ENCODE peak calls at places on chromosomes 13 and 19, in ten cellular contexts. U is ovary; A is hepatic stellate cell; M is stimulated activated CD8-positive, alpha-beta memory T cell treated with anti-CD3 and anti-CD28 coated beads, Interleukin-15, amount 100 ng/mL, for 24 hours; W is left cardiac atrium; E is cardiac fibroblast; T is GM12864; L is B cell; K is naive thymus-derived CD8-positive, alpha-beta T cell; C is memory B cell. P is an unnamed sample.

GRCh38 chr13:52869050-52869449 is 20.6 kb upstream of the PCDH8 start:
- DNase-seq in L (no peak), K (no peak), W (no peak), T (no peak), E (no peak), U (no peak), C (no peak), M (no peak), A (no peak), P (no peak)

GRCh38 chr19:39178296-39179006 is 18.3 kb upstream of the NCCRP1 start:
- DNase-seq in T (no peak), L (no peak), M (no peak), A (no peak), W (no peak), K (no peak), C (no peak), U (no peak), E (no peak), P (no peak)

GRCh38 chr19:10699650-10700335 is 1.4 kb upstream of the QTRT1 start:
- DNase-seq in U (no peak), A (peak), W (no peak), T (no peak), M (peak), K (peak), C (peak), E (peak), L (peak), P (peak)

GRCh38 chr19:15296353-15296752 is 36.0 kb downstream of the BRD4 start:
- DNase-seq in K (no peak), C (no peak), T (no peak), W (peak), E (no peak), M (no peak), L (no peak), A (no peak), U (no peak), P (no peak)

GRCh38 chr13:51148223-51148951 is 37.3 kb upstream of the C13orf42 start:
- DNase-seq in W (no peak), E (no peak), C (no peak), M (no peak), U (no peak), K (no peak), T (no peak), L (no peak), A (no peak), P (no peak)

GRCh38 chr19:8131517-8131916 is 17.9 kb downstream of the FBN3 start:
- DNase-seq in A (no peak), L (no peak), T (no peak), M (no peak), U (no peak), W (no peak), K (no peak), C (no peak), E (no peak), P (no peak)

GRCh38 chr13:67343777-67344176 is 113.6 kb upstream of the PCDH9 start:
- DNase-seq in W (no peak), C (no peak), L (no peak), M (no peak), T (no peak), E (no peak), U (no peak), K (no peak), A (no peak), P (no peak)

GRCh38 chr13:111371211-111371610 is 50.8 kb downstream of the TEX29 start:
- DNase-seq in U (no peak), E (peak), C (no peak), A (no peak), K (no peak), W (no peak), L (no peak), M (no peak), T (no peak), P (no peak)

GRCh38 chr19:17496337-17496997 is 15.0 kb upstream of the PGLS start:
- DNase-seq in A (peak), W (peak), T (peak), K (peak), L (peak), U (peak), C (peak), M (peak), E (peak), P (peak)

GRCh38 chr19:4800591-4801081 is 9.1 kb downstream of the FEM1A start:
- DNase-seq in E (no peak), W (no peak), M (no peak), T (no peak), K (no peak), C (no peak), U (no peak), A (no peak), L (no peak), P (no peak)

GRCh38 chr19:28961772-28962500 is 251.0 kb downstream of the UQCRFS1 start:
- DNase-seq in A (peak), W (no peak), C (no peak), U (no peak), T (no peak), L (no peak), E (peak), M (no peak), K (no peak), P (no peak)

GRCh38 chr13:59450218-59450617 is 713.5 kb downstream of the DIAPH3 start:
- DNase-seq in E (no peak), U (no peak), T (no peak), M (no peak), C (no peak), L (no peak), W (no peak), A (no peak), K (no peak), P (no peak)

GRCh38 chr13:91123456-91124127 is 223.9 kb upstream of the MIR17HG start:
- DNase-seq in C (no peak), M (no peak), A (no peak), L (no peak), U (no peak), W (no peak), T (no peak), E (no peak), K (no peak), P (no peak)

GRCh38 chr19:1261512-1261862 is 7.6 kb upstream of the CIRBP start:
- DNase-seq in K (no peak), U (peak), W (no peak), C (peak), T (no peak), L (peak), M (no peak), A (no peak), E (no peak), P (no peak)

GRCh38 chr13:41541142-41541938 is 84.0 kb downstream of the RGCC start:
- DNase-seq in M (no peak), K (no peak), A (no peak), E (no peak), C (no peak), W (no peak), T (no peak), U (no peak), L (no peak), P (no peak)

GRCh38 chr19:9130965-9131364 is 4.2 kb upstream of the OR7G3 start:
- DNase-seq in L (peak), C (no peak), K (no peak), T (no peak), A (no peak), E (no peak), U (no peak), W (no peak), M (no peak), P (no peak)

GRCh38 chr19:3692141-3693029 is 7.9 kb downstream of the PIP5K1C start:
- DNase-seq in K (peak), T (no peak), E (no peak), A (peak), L (peak), C (peak), U (peak), W (no peak), M (peak), P (peak)

GRCh38 chr13:108917581-108917980 is 288.2 kb downstream of the MYO16 start:
- DNase-seq in L (no peak), A (no peak), E (peak), C (no peak), K (no peak), W (no peak), U (no peak), M (no peak), T (no peak), P (no peak)

GRCh38 chr19:55622242-55622969 is 2.0 kb downstream of the ZNF784 start:
- DNase-seq in C (no peak), A (no peak), K (no peak), U (peak), W (no peak), T (no peak), M (no peak), L (no peak), E (no peak), P (no peak)

GRCh38 chr19:771332-771785 is 20.4 kb downstream of the MISP start:
- DNase-seq in T (no peak), A (peak), K (no peak), C (peak), W (no peak), E (peak), L (peak), U (no peak), M (no peak), P (no peak)

GRCh38 chr13:23202383-23202782 is 21.6 kb downstream of the SGCG start:
- DNase-seq in E (no peak), T (no peak), L (no peak), U (no peak), K (no peak), A (no peak), C (no peak), W (no peak), M (no peak), P (no peak)

GRCh38 chr19:55635334-55635717 is 5.5 kb upstream of the ZNF580 start:
- DNase-seq in T (no peak), C (no peak), U (peak), A (no peak), W (no peak), E (no peak), M (no peak), L (peak), K (no peak), P (no peak)

GRCh38 chr19:55160128-55160985 is 2.8 kb upstream of the TNNI3 start:
- DNase-seq in C (peak), T (peak), W (peak), U (peak), K (peak), E (peak), L (peak), M (peak), A (peak), P (peak)

GRCh38 chr19:23345838-23346237 is 49.4 kb downstream of the ZNF91 start:
- DNase-seq in A (no peak), E (no peak), L (no peak), W (no peak), K (no peak), T (no peak), M (no peak), U (no peak), C (no peak), P (no peak)